ENCODE peak calls at places on chromosomes 5 and 9, in seven cellular contexts. X is retina; U is fibroblast of gingiva; B is AG08395; H is A172; L is stimulated activated CD8-positive, alpha-beta memory T cell treated with anti-CD3 and anti-CD28 coated beads, Interleukin-4, amount 100 ng/mL, for 24 hours; E is T-cell. A is an unnamed sample.

GRCh38 chr9:99238331-99238730 is 16.2 kb downstream of the SEC61B start:
- DNase-seq in B (no peak), U (no peak), X (no peak), H (no peak), E (no peak), L (no peak), A (no peak)

GRCh38 chr9:116471093-116471906 is 215.8 kb upstream of the TRIM32 start:
- DNase-seq in B (no peak), X (peak), H (no peak), L (no peak), E (no peak), U (peak), A (no peak)

GRCh38 chr5:90709323-90710148 is 150.9 kb downstream of the ADGRV1 start:
- DNase-seq in L (no peak), H (peak), U (peak), E (no peak), X (peak), B (peak), A (no peak)

GRCh38 chr5:1010181-1010510 is 1.5 kb downstream of the NKD2 start:
- DNase-seq in L (no peak), B (no peak), H (no peak), E (no peak), U (no peak), X (no peak), A (no peak)

GRCh38 chr5:173634465-173634983 is 18.1 kb upstream of the BOD1 start:
- DNase-seq in H (no peak), E (no peak), X (no peak), L (no peak), U (no peak), B (no peak), A (no peak)

GRCh38 chr5:45508155-45508554 is 188.0 kb downstream of the HCN1 start:
- DNase-seq in H (no peak), B (no peak), L (no peak), U (no peak), X (no peak), E (no peak), A (no peak)

GRCh38 chr5:132837868-132838267 is 7.4 kb upstream of the SHROOM1 start:
- DNase-seq in X (no peak), L (no peak), U (no peak), E (no peak), B (no peak), H (no peak), A (no peak)

GRCh38 chr9:117860849-117861248 is 156.6 kb downstream of the TLR4 start:
- DNase-seq in U (no peak), E (no peak), X (no peak), L (no peak), H (no peak), B (no peak), A (no peak)

GRCh38 chr9:6428940-6429889 is 16.2 kb downstream of the UHRF2 start:
- DNase-seq in U (peak), E (no peak), B (no peak), L (no peak), H (no peak), X (no peak), A (no peak)

GRCh38 chr9:88559661-88560060 is 24.7 kb downstream of the NXNL2 start:
- DNase-seq in U (peak), X (no peak), B (no peak), L (no peak), E (no peak), H (no peak), A (no peak)

GRCh38 chr5:97229196-97229595 is 46.1 kb upstream of the RIOK2 start:
- DNase-seq in H (no peak), X (no peak), E (no peak), L (no peak), B (no peak), U (no peak), A (no peak)

GRCh38 chr9:27426717-27427645 is 97.1 kb upstream of the IFNK start:
- DNase-seq in U (no peak), B (no peak), H (peak), X (no peak), E (no peak), L (no peak), A (no peak)

GRCh38 chr5:21802869-21803490 is 1050.2 kb downstream of the CDH12 start:
- DNase-seq in L (no peak), U (peak), B (peak), X (no peak), E (no peak), H (peak), A (no peak)

GRCh38 chr9:83330207-83331196 is 207.7 kb downstream of the FRMD3 start:
- DNase-seq in X (no peak), L (no peak), B (no peak), E (no peak), H (no peak), U (no peak), A (no peak)

GRCh38 chr9:91433180-91433579 is 9.5 kb upstream of the NFIL3 start:
- DNase-seq in H (peak), E (no peak), B (peak), U (peak), X (no peak), L (no peak), A (peak)

GRCh38 chr9:97561501-97561900 is 60.0 kb downstream of the TMOD1 start:
- DNase-seq in H (no peak), B (no peak), U (no peak), E (no peak), X (no peak), L (no peak), A (no peak)

GRCh38 chr5:93941897-93942296 is 200.5 kb upstream of the POU5F2 start:
- DNase-seq in U (no peak), E (no peak), B (no peak), L (no peak), X (no peak), H (no peak), A (no peak)

GRCh38 chr5:137888875-137889759 is at the start of gene PKD2L2:
- DNase-seq in E (peak), B (peak), L (peak), X (peak), U (peak), H (peak), A (peak)

GRCh38 chr9:120902824-120903608 is 23.6 kb downstream of the TRAF1 start:
- DNase-seq in B (no peak), H (no peak), U (no peak), L (no peak), E (no peak), X (no peak), A (no peak)

GRCh38 chr5:180825768-180826525 is 23.3 kb upstream of the MGAT1 start:
- DNase-seq in U (peak), X (no peak), E (no peak), B (peak), L (no peak), H (peak), A (no peak)

GRCh38 chr5:112635276-112635675 is 102.4 kb upstream of the APC start:
- DNase-seq in H (no peak), L (no peak), B (no peak), E (no peak), X (no peak), U (no peak), A (no peak)

GRCh38 chr5:16229357-16229940 is 49.9 kb upstream of the MARCHF11 start:
- DNase-seq in B (no peak), E (no peak), H (no peak), U (no peak), X (no peak), L (no peak), A (no peak)

GRCh38 chr5:170722316-170722715 is 61.2 kb upstream of the GABRP start:
- DNase-seq in B (no peak), L (no peak), X (no peak), U (no peak), E (no peak), H (no peak), A (no peak)

GRCh38 chr9:91162784-91163440 is 198.8 kb downstream of the AUH start:
- DNase-seq in B (peak), E (no peak), H (peak), L (peak), U (peak), X (no peak), A (peak)

GRCh38 chr9:5838884-5839571 is 6.1 kb upstream of the ERMP1 start:
- DNase-seq in U (peak), L (no peak), X (no peak), H (peak), B (peak), E (no peak), A (no peak)

GRCh38 chr5:180315762-180316212 is 23.9 kb upstream of the MAPK9 start:
- DNase-seq in L (peak), X (peak), B (peak), E (peak), H (peak), U (peak), A (peak)

GRCh38 chr5:79517601-79518000 is 3.7 kb upstream of the HOMER1 start:
- DNase-seq in B (no peak), X (no peak), U (no peak), E (no peak), H (no peak), L (no peak), A (no peak)

GRCh38 chr9:99016681-99017387 is 73.1 kb downstream of the COL15A1 start:
- DNase-seq in X (no peak), B (no peak), U (no peak), E (no peak), H (no peak), L (no peak), A (no peak)

GRCh38 chr5:145244788-145245187 is 590.4 kb downstream of the PRELID2 start:
- DNase-seq in H (peak), E (no peak), B (no peak), U (peak), L (no peak), X (no peak), A (no peak)

GRCh38 chr5:93890657-93891056 is 149.3 kb upstream of the POU5F2 start:
- DNase-seq in U (no peak), X (peak), H (no peak), L (no peak), E (no peak), B (no peak), A (no peak)

GRCh38 chr9:132241840-132242620 is 80.2 kb downstream of the NTNG2 start:
- DNase-seq in H (no peak), X (peak), B (no peak), E (peak), U (no peak), L (peak), A (peak)

GRCh38 chr9:76592105-76593010 is 133.4 kb downstream of the GCNT1 start:
- DNase-seq in E (no peak), H (no peak), X (no peak), B (peak), U (peak), L (no peak), A (no peak)

GRCh38 chr5:149693482-149693881 is 36.6 kb upstream of the PPARGC1B start:
- DNase-seq in B (no peak), U (no peak), E (no peak), H (no peak), X (no peak), L (no peak), A (no peak)

GRCh38 chr9:20504930-20505329 is 117.4 kb downstream of the MLLT3 start:
- DNase-seq in X (no peak), L (no peak), B (no peak), U (no peak), H (no peak), E (peak), A (peak)

GRCh38 chr5:38500861-38501260 is 55.6 kb downstream of the LIFR start:
- DNase-seq in H (no peak), X (no peak), U (peak), L (no peak), E (no peak), B (peak), A (no peak)

GRCh38 chr5:148523139-148523538 is 131.2 kb downstream of the HTR4 start:
- DNase-seq in E (no peak), H (no peak), U (no peak), B (no peak), X (no peak), L (no peak), A (no peak)

GRCh38 chr9:102778756-102779155 is 216.4 kb upstream of the CYLC2 start:
- DNase-seq in E (no peak), X (no peak), H (peak), B (no peak), U (no peak), L (no peak), A (no peak)

GRCh38 chr5:147442134-147442726 is 67.6 kb downstream of the DPYSL3 start:
- DNase-seq in E (no peak), X (no peak), H (no peak), B (no peak), L (no peak), U (peak), A (no peak)

GRCh38 chr9:28301281-28301680 is 728.0 kb upstream of the C9orf72 start:
- DNase-seq in B (no peak), E (no peak), H (no peak), L (no peak), X (no peak), U (no peak), A (no peak)

GRCh38 chr9:136666364-136667216 is 3.9 kb downstream of the EGFL7 start:
- DNase-seq in U (no peak), X (no peak), B (peak), H (peak), L (no peak), E (no peak), A (no peak)

A was measured in naive thymus-derived CD8-positive, alpha-beta T cell.